ENCODE peak calls at places on chromosome 4, in ten cellular contexts. Y, J, H, O, U, D, I, T, E and W are unnamed samples.

GRCh38 chr4:82779032-82779431 is 19.6 kb downstream of the SCD5 start:
- DNase-seq in U (peak), J (peak), D (no peak), H (no peak), T (no peak), Y (peak), E (no peak), I (no peak), O (no peak), W (no peak)

GRCh38 chr4:178577933-178578332 is 1135.7 kb upstream of the AGA start:
- DNase-seq in O (peak), E (no peak), D (no peak), U (no peak), Y (no peak), J (no peak), I (no peak), H (peak), T (no peak), W (peak)

GRCh38 chr4:94974773-94975172 is 217.0 kb downstream of the BMPR1B start:
- DNase-seq in Y (peak), I (no peak), E (no peak), U (peak), O (no peak), T (no peak), H (no peak), D (peak), J (peak), W (no peak)

GRCh38 chr4:53917719-53918118 is 146.7 kb downstream of the CHIC2 start:
- DNase-seq in U (peak), E (no peak), D (no peak), H (no peak), J (no peak), T (no peak), I (no peak), Y (no peak), O (no peak), W (no peak)

GRCh38 chr4:56681158-56681848 is at the start of gene HOPX:
- DNase-seq in J (no peak), E (peak), T (no peak), O (no peak), Y (no peak), D (no peak), U (no peak), I (peak), H (no peak), W (no peak)

GRCh38 chr4:85806346-85806745 is 331.4 kb downstream of the ARHGAP24 start:
- DNase-seq in J (no peak), D (no peak), E (no peak), U (no peak), T (no peak), I (no peak), Y (no peak), O (no peak), H (no peak), W (no peak)

GRCh38 chr4:94298725-94299252 is 43.8 kb downstream of the HPGDS start:
- DNase-seq in E (no peak), J (no peak), O (no peak), H (peak), D (no peak), I (no peak), U (no peak), T (no peak), Y (no peak), W (no peak)

GRCh38 chr4:92031825-92032224 is 271.9 kb upstream of the GRID2 start:
- DNase-seq in I (no peak), T (no peak), Y (no peak), U (no peak), D (no peak), O (no peak), H (no peak), E (no peak), J (no peak), W (no peak)

GRCh38 chr4:60683357-60683756 is 516.8 kb upstream of the ADGRL3 start:
- DNase-seq in J (peak), I (no peak), T (no peak), O (no peak), Y (no peak), H (no peak), E (no peak), U (peak), D (peak), W (no peak)

GRCh38 chr4:142600952-142601351 is 245.1 kb downstream of the INPP4B start:
- DNase-seq in Y (no peak), O (no peak), U (no peak), J (no peak), T (no peak), H (no peak), D (peak), I (no peak), E (no peak), W (no peak)

GRCh38 chr4:84681488-84682274 is 98.8 kb downstream of the CDS1 start:
- DNase-seq in U (peak), J (peak), H (no peak), T (no peak), D (peak), I (no peak), Y (no peak), E (no peak), O (peak), W (no peak)

GRCh38 chr4:176838611-176839411 is 46.1 kb upstream of the VEGFC start:
- DNase-seq in Y (peak), O (no peak), H (no peak), I (no peak), E (no peak), J (peak), D (no peak), U (peak), T (no peak), W (no peak)

GRCh38 chr4:3746701-3747581 is 19.2 kb upstream of the ADRA2C start:
- DNase-seq in D (no peak), E (no peak), U (no peak), T (peak), Y (peak), J (no peak), I (no peak), O (no peak), H (no peak), W (no peak)

GRCh38 chr4:89640620-89641366 is 196.2 kb downstream of the SNCA start:
- DNase-seq in T (peak), I (no peak), Y (peak), E (no peak), U (peak), O (peak), J (peak), D (peak), H (peak), W (no peak)

GRCh38 chr4:45241976-45242375 is 515.6 kb upstream of the GNPDA2 start:
- DNase-seq in J (peak), H (no peak), E (no peak), O (no peak), U (peak), D (no peak), T (no peak), I (no peak), Y (no peak), W (no peak)

GRCh38 chr4:26410385-26411293 is 79.6 kb downstream of the CCKAR start:
- DNase-seq in D (peak), Y (peak), J (peak), E (peak), H (peak), I (no peak), T (no peak), U (peak), O (peak), W (peak)

GRCh38 chr4:43112139-43112538 is 219.6 kb downstream of the GRXCR1 start:
- DNase-seq in E (no peak), U (no peak), Y (no peak), J (no peak), I (no peak), O (no peak), T (no peak), H (no peak), D (no peak), W (no peak)

GRCh38 chr4:98625920-98626319 is 32.5 kb downstream of the TSPAN5 start:
- DNase-seq in E (no peak), Y (no peak), U (no peak), I (no peak), D (no peak), O (no peak), T (peak), H (no peak), J (no peak), W (no peak)

GRCh38 chr4:61200195-61200990 is at the start of gene ADGRL3:
- DNase-seq in E (no peak), D (peak), O (peak), J (peak), Y (no peak), T (no peak), U (peak), I (no peak), H (no peak), W (no peak)

GRCh38 chr4:121792966-121793365 is 8.2 kb upstream of the EXOSC9 start:
- DNase-seq in D (no peak), O (no peak), Y (no peak), I (no peak), E (no peak), T (no peak), J (no peak), U (no peak), H (no peak), W (no peak)

GRCh38 chr4:40570348-40571077 is 59.2 kb downstream of the RBM47 start:
- DNase-seq in I (no peak), E (no peak), J (peak), T (no peak), Y (no peak), D (no peak), H (no peak), O (no peak), U (no peak), W (no peak)

GRCh38 chr4:61246003-61246402 is 45.9 kb downstream of the ADGRL3 start:
- DNase-seq in O (no peak), Y (no peak), J (no peak), E (no peak), U (no peak), I (no peak), D (peak), H (no peak), T (no peak), W (no peak)

GRCh38 chr4:8524595-8525382 is 55.4 kb upstream of the GPR78 start:
- DNase-seq in Y (no peak), U (no peak), D (no peak), E (no peak), H (no peak), O (no peak), I (no peak), T (no peak), J (no peak), W (no peak)

GRCh38 chr4:170888660-170889059 is 798.9 kb upstream of the AADAT start:
- DNase-seq in Y (no peak), D (no peak), J (no peak), O (no peak), I (no peak), T (no peak), H (no peak), U (no peak), E (no peak), W (no peak)

GRCh38 chr4:175536852-175537453 is 275.1 kb downstream of the GPM6A start:
- DNase-seq in J (peak), O (peak), U (peak), H (peak), I (no peak), Y (peak), E (no peak), D (peak), T (peak), W (peak)

GRCh38 chr4:168440442-168441264 is 39.6 kb downstream of the DDX60L start:
- DNase-seq in U (peak), E (no peak), J (peak), D (peak), O (no peak), I (no peak), Y (peak), T (peak), H (no peak), W (no peak)

GRCh38 chr4:68963389-68963788 is 11.8 kb upstream of the UGT2A3 start:
- DNase-seq in T (no peak), H (no peak), E (no peak), J (no peak), O (no peak), D (no peak), Y (no peak), I (no peak), U (no peak), W (no peak)
- H3K4me3 ChIP-seq in T (no peak), H (no peak), E (no peak), J (no peak), O (no peak), D (no peak), Y (no peak), I (no peak), U (no peak), W (no peak)

GRCh38 chr4:134756456-134756855 is 554.9 kb upstream of the PABPC4L start:
- DNase-seq in J (no peak), I (no peak), U (no peak), E (no peak), Y (no peak), D (no peak), T (no peak), H (no peak), O (no peak), W (no peak)
- H3K4me3 ChIP-seq in J (no peak), I (no peak), U (no peak), E (no peak), Y (no peak), D (no peak), T (no peak), H (no peak), O (no peak), W (no peak)

DNA sequence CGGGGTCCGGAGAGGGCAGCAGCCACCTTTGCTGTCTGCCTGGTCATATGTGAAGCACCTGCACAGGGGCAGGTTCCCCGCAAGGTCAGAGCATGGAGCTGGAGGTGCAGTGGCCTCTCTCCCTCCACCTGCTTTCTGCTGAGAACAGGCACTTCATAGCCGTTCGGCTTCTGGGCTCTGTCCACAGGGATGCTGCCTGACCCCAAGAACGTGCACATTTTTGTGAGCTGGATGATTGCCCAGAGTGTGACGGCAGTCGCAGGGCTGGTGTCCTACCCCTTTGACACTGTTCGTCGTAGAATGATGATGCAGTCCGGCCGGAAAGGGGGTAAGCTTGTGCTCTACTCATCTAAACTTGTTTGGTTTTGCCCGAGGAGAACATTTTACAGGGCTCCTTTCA is 2.5 kb downstream of the SLC25A4 start:
- DNase-seq in U (no peak), O (no peak), H (no peak), T (no peak), J (peak), I (no peak), Y (no peak), D (no peak), E (no peak), W (no peak)
- H3K4me3 ChIP-seq in U (no peak), O (no peak), H (no peak), T (no peak), J (no peak), I (no peak), Y (no peak), D (no peak), E (no peak), W (no peak)

DNA sequence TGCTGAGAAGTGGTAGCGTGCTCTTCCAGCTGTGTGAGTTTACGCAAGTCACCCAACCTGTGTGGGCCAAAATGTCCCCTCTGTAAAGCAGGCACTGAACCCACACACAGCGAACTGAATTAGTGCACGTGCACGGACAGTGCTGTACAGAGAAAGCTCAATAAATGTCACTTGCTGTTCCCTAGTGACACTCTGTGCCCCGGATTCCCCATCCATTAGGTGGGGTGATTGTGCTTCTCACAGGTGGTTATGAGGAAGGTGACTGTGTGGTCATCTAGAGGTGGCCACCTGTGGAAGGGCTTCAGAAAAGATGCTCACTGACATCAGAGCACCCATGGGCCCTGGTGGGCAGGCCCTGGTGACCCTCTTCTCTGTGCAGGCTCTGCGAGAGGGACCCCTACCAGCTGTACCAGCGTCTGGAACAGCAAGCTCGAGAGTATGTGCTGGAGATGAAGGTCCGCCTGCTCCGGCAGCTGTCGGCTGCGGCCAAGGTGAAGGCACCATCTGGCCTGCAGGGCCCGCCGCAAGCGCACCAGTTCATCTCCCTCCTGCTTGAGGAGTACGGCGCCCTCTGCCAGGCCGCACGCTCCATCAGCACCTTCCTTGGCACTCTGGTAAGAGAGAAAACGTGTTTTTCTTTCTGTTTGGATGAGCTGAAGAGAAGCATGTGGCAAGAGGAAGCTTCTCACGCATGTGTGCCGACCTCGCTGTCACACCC is 94.3 kb downstream of the FAM193A start:
- DNase-seq in J (no peak), I (no peak), O (no peak), D (no peak), U (no peak), H (no peak), T (peak), E (no peak), Y (no peak), W (no peak)
- H3K4me3 ChIP-seq in J (no peak), I (no peak), O (no peak), D (no peak), U (no peak), H (no peak), T (no peak), E (no peak), Y (no peak), W (no peak)